ENCODE peak calls at places on chromosome 1, in four cellular contexts. G is AG20443, B is upper lobe of right lung, Y is mammary epithelial cell. W is an unnamed sample.

GRCh38 chr1:91583326-91583755 is 82.7 kb downstream of the CDC7 start:
- DNase-seq in Y (peak; percentile 21), B (no peak), G (peak; percentile 50), W (no peak)

GRCh38 chr1:178609015-178609414 is 96.1 kb downstream of the TEX35 start:
- DNase-seq in B (no peak), G (peak; percentile 58), Y (peak; percentile 86), W (no peak)

GRCh38 chr1:27253611-27254010 is 19.2 kb downstream of the WDTC1 start:
- DNase-seq in G (no peak), Y (no peak), B (no peak), W (no peak)

GRCh38 chr1:117860906-117861610 is 68.4 kb downstream of the GDAP2 start:
- DNase-seq in G (peak; percentile 72), B (no peak), Y (no peak), W (no peak)

GRCh38 chr1:118247593-118247992 is 62.6 kb upstream of the SPAG17 start:
- DNase-seq in Y (peak; percentile 23), B (no peak), G (peak; percentile 39), W (no peak)

GRCh38 chr1:169466259-169467230 is 19.2 kb downstream of the SLC19A2 start:
- DNase-seq in Y (peak; percentile 23), G (peak; percentile 43), B (no peak), W (no peak)

GRCh38 chr1:23732363-23733224 is 10.7 kb upstream of the ELOA start:
- DNase-seq in G (peak; percentile 54), Y (peak; percentile 37), B (peak; percentile 17), W (no peak)

GRCh38 chr1:205774277-205775014 is 836 bp downstream of the RAB29 start:
- DNase-seq in G (peak; percentile 31), Y (peak; percentile 14), B (no peak), W (no peak)

GRCh38 chr1:218600968-218601367 is 255.8 kb downstream of the TGFB2 start:
- DNase-seq in Y (peak; percentile 74), B (no peak), G (no peak), W (no peak)

GRCh38 chr1:205204552-205204951 is 7.0 kb downstream of the DSTYK start:
- DNase-seq in Y (peak; percentile 18), B (no peak), G (peak; percentile 37), W (no peak)

GRCh38 chr1:211469938-211470529 is 21.9 kb downstream of the RD3 start:
- DNase-seq in B (peak; percentile 90), Y (peak; percentile 60), G (peak; percentile 88), W (peak; percentile 94)

GRCh38 chr1:167718926-167719691 is 2.7 kb upstream of the MPZL1 start:
- DNase-seq in Y (no peak), G (no peak), B (no peak), W (no peak)

GRCh38 chr1:201538618-201539551 is at the start of gene NAV1:
- DNase-seq in Y (no peak), G (peak; percentile 89), B (peak; percentile 77), W (peak; percentile 51)

GRCh38 chr1:227002531-227003049 is 62.5 kb downstream of the COQ8A start:
- DNase-seq in B (no peak), G (no peak), Y (no peak), W (no peak)

GRCh38 chr1:156308078-156308477 is 9.0 kb upstream of the VHLL start:
- DNase-seq in Y (no peak), G (peak; percentile 39), B (no peak), W (no peak)

GRCh38 chr1:58528518-58528917 is 18.0 kb downstream of the OMA1 start:
- DNase-seq in G (peak; percentile 77), B (no peak), Y (peak; percentile 67), W (no peak)

GRCh38 chr1:198290089-198290683 is 133.4 kb downstream of the NEK7 start:
- DNase-seq in Y (no peak), B (no peak), G (no peak), W (no peak)

GRCh38 chr1:155002479-155003226 is at the start of gene ZBTB7B:
- DNase-seq in B (peak; percentile 87), G (peak; percentile 65), Y (no peak), W (peak; percentile 81)

GRCh38 chr1:61746768-61747167 is 4.5 kb downstream of the PATJ start:
- DNase-seq in Y (no peak), G (peak; percentile 16), B (no peak), W (no peak)

GRCh38 chr1:20792177-20792576 is 5.1 kb upstream of the HP1BP3 start:
- DNase-seq in B (no peak), G (peak; percentile 84), Y (no peak), W (no peak)

GRCh38 chr1:165570078-165570477 is 26.3 kb downstream of the LRRC52 start:
- DNase-seq in Y (no peak), G (no peak), B (no peak), W (no peak)

GRCh38 chr1:178048883-178049282 is 45.0 kb upstream of the RASAL2 start:
- DNase-seq in Y (peak; percentile 54), B (no peak), G (no peak), W (no peak)

GRCh38 chr1:169483500-169483966 is 2.2 kb downstream of the SLC19A2 start:
- DNase-seq in G (no peak), Y (no peak), B (no peak), W (no peak)

GRCh38 chr1:234401658-234402057 is 28.4 kb downstream of the COA6 start:
- DNase-seq in G (no peak), B (no peak), Y (no peak), W (no peak)

GRCh38 chr1:83110156-83110555 is 888.8 kb downstream of the TTLL7 start:
- DNase-seq in G (no peak), Y (no peak), B (no peak), W (no peak)

W was measured in pancreas.